ENCODE peak calls at places on chromosomes 2 and 18, in seven cellular contexts. D is uterus, T is T-helper 9 cell, Z is left kidney, N is COR-L47, L is HL-60, O is pancreas. J is an unnamed sample.

GRCh38 chr2:237344972-237345870 is 68.7 kb downstream of the COL6A3 start:
- DNase-seq in D (no peak), L (no peak), N (no peak), T (no peak), Z (no peak), O (no peak), J (no peak)

GRCh38 chr2:42876280-42876840 is 84.0 kb upstream of the HAAO start:
- DNase-seq in T (no peak), D (peak), O (no peak), Z (no peak), L (no peak), N (no peak), J (no peak)

GRCh38 chr2:195304310-195304709 is 352.7 kb upstream of the SLC39A10 start:
- DNase-seq in O (no peak), T (no peak), Z (no peak), D (no peak), N (peak), L (no peak), J (no peak)

GRCh38 chr18:13551841-13552733 is 174.3 kb downstream of the FAM210A start:
- DNase-seq in D (no peak), T (no peak), O (no peak), N (no peak), Z (peak), L (no peak), J (no peak)

GRCh38 chr2:67986258-67986657 is 76.5 kb downstream of the C1D start:
- DNase-seq in Z (no peak), D (no peak), T (no peak), N (no peak), L (no peak), O (no peak), J (no peak)

GRCh38 chr2:200618590-200619021 is 32.8 kb downstream of the AOX1 start:
- DNase-seq in Z (peak), D (no peak), O (no peak), T (no peak), N (no peak), L (peak), J (no peak)

GRCh38 chr18:36194719-36195315 is 7.5 kb downstream of the MOCOS start:
- DNase-seq in N (no peak), L (no peak), O (no peak), Z (no peak), T (no peak), D (no peak), J (no peak)

GRCh38 chr2:156329922-156330726 is 2.4 kb downstream of the NR4A2 start:
- DNase-seq in T (no peak), N (no peak), L (no peak), D (no peak), O (no peak), Z (peak), J (no peak)

GRCh38 chr2:238376884-238377391 is 49.8 kb upstream of the ASB1 start:
- DNase-seq in O (no peak), L (peak), T (no peak), Z (no peak), D (no peak), N (no peak), J (no peak)

GRCh38 chr2:37645363-37645762 is 26.1 kb downstream of the CDC42EP3 start:
- DNase-seq in Z (no peak), O (no peak), L (peak), D (no peak), T (no peak), N (no peak), J (no peak)

GRCh38 chr18:9474103-9474982 is 970 bp upstream of the RALBP1 start:
- DNase-seq in N (no peak), D (peak), O (no peak), Z (no peak), L (no peak), T (no peak), J (no peak)

GRCh38 chr2:176075476-176075875 is 8.3 kb downstream of the EVX2 start:
- DNase-seq in N (no peak), O (no peak), Z (peak), D (no peak), T (no peak), L (no peak), J (no peak)